ENCODE peak calls at places on chromosomes 6 and 20, in seven cellular contexts. E is immature natural killer cell; B is WERI-Rb-1; W is right lobe of liver; D is stimulated activated CD4-positive, alpha-beta T cell treated with anti-CD3 and anti-CD28 coated beads, Interleukin-4, amount 100 ng/mL, for 4 hours; F is left cardiac atrium; Q is T-helper 9 cell. R is an unnamed sample.

GRCh38 chr20:25346349-25346748 is 44.3 kb downstream of the ABHD12 start:
- DNase-seq in Q (no peak), F (no peak), W (no peak), B (no peak), D (no peak), E (peak; percentile 30), R (no peak)

GRCh38 chr20:1661542-1662299 is 4.1 kb upstream of the SIRPG start:
- DNase-seq in F (no peak), B (no peak), Q (no peak), E (no peak), W (no peak), D (no peak), R (no peak)

GRCh38 chr20:58776109-58776508 is 74.6 kb downstream of the GNAS-AS1 start:
- DNase-seq in E (no peak), W (no peak), Q (no peak), F (no peak), B (no peak), D (no peak), R (no peak)

GRCh38 chr20:33825340-33826269 is 14.5 kb downstream of the CHMP4B start:
- DNase-seq in W (no peak), Q (no peak), E (no peak), B (no peak), F (no peak), D (no peak), R (no peak)

GRCh38 chr6:53557005-53557715 is 12.3 kb upstream of the GCLC start:
- DNase-seq in E (no peak), F (no peak), W (no peak), B (no peak), Q (no peak), D (no peak), R (no peak)

GRCh38 chr6:77650098-77650663 is 2.7 kb upstream of the MEI4 start:
- DNase-seq in B (no peak), F (peak; percentile 42), Q (no peak), W (peak; percentile 63), D (peak; percentile 1), E (peak; percentile 0), R (peak; percentile 51)

GRCh38 chr6:107870379-107870778 is 46.3 kb upstream of the SCML4 start:
- DNase-seq in E (no peak), Q (no peak), W (no peak), B (no peak), F (no peak), D (no peak), R (no peak)

GRCh38 chr20:58891076-58891685 is 38.7 kb downstream of the GNAS start:
- DNase-seq in F (peak; percentile 82), W (peak; percentile 78), Q (peak; percentile 77), B (peak; percentile 79), D (peak; percentile 78), E (peak; percentile 71), R (peak; percentile 79)

GRCh38 chr6:149960488-149960887 is 3.3 kb upstream of the ULBP1 start:
- DNase-seq in D (no peak), W (no peak), B (no peak), F (no peak), E (no peak), Q (no peak), R (peak; percentile 42)

GRCh38 chr6:61622601-61623000 is 663.4 kb downstream of the KHDRBS2 start:
- DNase-seq in F (no peak), B (no peak), Q (no peak), D (no peak), W (no peak), E (no peak), R (no peak)

GRCh38 chr20:24462461-24463010 is 6.9 kb upstream of the SYNDIG1 start:
- DNase-seq in D (no peak), F (no peak), B (no peak), E (no peak), W (no peak), Q (no peak), R (no peak)

GRCh38 chr20:35368616-35369423 is 43.0 kb downstream of the UQCC1 start:
- DNase-seq in F (peak; percentile 39), Q (no peak), W (no peak), B (peak; percentile 82), E (peak; percentile 2), D (no peak), R (no peak)

GRCh38 chr20:9518776-9519175 is 4.4 kb downstream of the LAMP5 start:
- DNase-seq in E (no peak), B (peak; percentile 18), Q (no peak), F (no peak), D (no peak), W (no peak), R (no peak)

GRCh38 chr20:43386878-43387277 is 70.8 kb upstream of the SRSF6 start:
- DNase-seq in B (no peak), F (no peak), D (no peak), W (no peak), Q (no peak), E (no peak), R (no peak)

GRCh38 chr6:8574311-8574710 is 139.0 kb upstream of the SLC35B3 start:
- DNase-seq in B (no peak), D (no peak), F (no peak), W (no peak), Q (no peak), E (no peak), R (no peak)